ENCODE peak calls at places on chromosomes 16 and 17, in six cellular contexts. S, Y, H, B, R and O are unnamed samples.

GRCh38 chr17:60173304-60173807 is 23.6 kb downstream of the CA4 start:
- DNase-seq in S (no peak), B (no peak), Y (no peak), H (peak; percentile 29), R (no peak), O (no peak)

GRCh38 chr16:27230562-27230991 is 27.3 kb downstream of the KDM8 start:
- DNase-seq in R (no peak), B (peak; percentile 54), Y (no peak), H (no peak), S (no peak), O (no peak)

GRCh38 chr16:61148930-61149329 is 887.3 kb downstream of the CDH8 start:
- DNase-seq in B (no peak), S (no peak), H (no peak), R (no peak), Y (no peak), O (no peak)

GRCh38 chr16:70257391-70257790 is 5.7 kb upstream of the EXOSC6 start:
- DNase-seq in R (no peak), B (no peak), H (peak; percentile 15), Y (no peak), S (no peak), O (no peak)

GRCh38 chr16:50388491-50388890 is 19.7 kb upstream of the BRD7 start:
- DNase-seq in S (no peak), R (no peak), H (no peak), Y (no peak), B (no peak), O (no peak)

GRCh38 chr17:15354256-15354655 is 12.9 kb upstream of the TEKT3 start:
- DNase-seq in H (no peak), S (no peak), Y (no peak), R (no peak), B (no peak), O (no peak)

GRCh38 chr16:85366031-85366763 is 246.9 kb upstream of the GSE1 start:
- DNase-seq in Y (peak; percentile 86), R (no peak), B (no peak), H (no peak), S (no peak), O (no peak)

GRCh38 chr16:695355-696089 is 5.3 kb upstream of the WDR24 start:
- DNase-seq in H (no peak), B (peak; percentile 74), R (no peak), Y (no peak), S (no peak), O (no peak)

GRCh38 chr16:46690281-46691178 is 1.1 kb downstream of the ORC6 start:
- DNase-seq in B (no peak), S (no peak), Y (no peak), H (peak; percentile 51), R (no peak), O (peak; percentile 34)

GRCh38 chr16:35311475-35311874 is 1852.1 kb downstream of the TP53TG3F start:
- DNase-seq in R (no peak), S (no peak), H (no peak), B (no peak), Y (peak; percentile 44), O (no peak)

DNA sequence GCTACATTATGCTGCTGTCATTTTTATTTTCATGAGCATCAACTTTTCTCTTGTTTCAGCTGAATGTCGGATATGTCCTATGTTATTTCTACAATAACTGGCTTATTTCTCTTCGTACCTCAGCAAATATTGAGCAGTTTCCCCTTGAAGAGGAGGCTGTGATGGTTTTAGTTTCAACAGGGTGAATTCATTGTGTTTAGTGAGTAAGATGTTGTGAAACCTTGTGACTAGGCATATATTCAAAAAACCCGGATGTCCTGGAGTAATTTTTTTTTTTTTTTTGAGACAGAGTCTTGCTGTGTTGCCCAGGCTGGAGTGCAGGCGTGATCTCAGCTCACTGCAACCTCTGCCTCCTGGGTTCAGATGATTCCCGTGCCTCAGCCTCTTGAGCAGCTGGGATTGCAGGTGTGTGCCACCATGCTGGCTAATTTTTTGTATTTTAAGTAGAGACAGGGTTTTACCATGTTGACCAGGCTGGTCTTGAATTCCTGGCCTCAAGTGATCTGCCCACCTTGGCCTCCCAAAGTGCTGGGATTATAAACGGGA is 11.1 kb downstream of the CPD start:
- DNase-seq in H (peak; percentile 36), B (no peak), R (no peak), Y (no peak), S (no peak), O (no peak)
- H3K36me3 ChIP-seq in H (peaks cover 22% of the 10 kb centered on the region), B (peaks cover 68% of the 10 kb centered on the region), R (no peaks in the 10 kb centered on the region), Y (peaks cover 25% of the 10 kb centered on the region), S (peaks cover 68% of the 10 kb centered on the region), O (no peaks in the 10 kb centered on the region)

GRCh38 chr17:77527836-77528505 is 387.2 kb downstream of the SEC14L1 start:
- DNase-seq in R (no peak), S (no peak), Y (peak; percentile 76), H (no peak), B (no peak), O (no peak)

GRCh38 chr17:77530591-77530990 is 389.8 kb downstream of the SEC14L1 start:
- DNase-seq in B (no peak), H (no peak), Y (no peak), R (no peak), S (no peak), O (no peak)

GRCh38 chr17:77529328-77529650 is 388.5 kb downstream of the SEC14L1 start:
- DNase-seq in S (no peak), H (no peak), B (no peak), Y (no peak), R (no peak), O (no peak)

GRCh38 chr17:77527394-77527793 is 386.6 kb downstream of the SEC14L1 start:
- DNase-seq in R (no peak), Y (no peak), S (no peak), H (no peak), B (no peak), O (no peak)

GRCh38 chr17:77528516-77529327 is 388.0 kb downstream of the SEC14L1 start:
- DNase-seq in S (no peak), R (peak; percentile 42), Y (peak; percentile 95), H (no peak), B (no peak), O (no peak)
- TF ChIP-seq CTCF in S (no peak), R (peak; percentile 11), Y (no peak), H (no peak), B (no peak), O (no peak)

GRCh38 chr16:81841709-81842108 is 62.6 kb downstream of the PLCG2 start:
- DNase-seq in H (no peak), S (no peak), R (no peak), B (no peak), Y (no peak), O (no peak)
- H3K36me3 ChIP-seq in H (no peaks in the 10 kb centered on the region), S (no peaks in the 10 kb centered on the region), R (no peaks in the 10 kb centered on the region), B (no peaks in the 10 kb centered on the region), Y (no peaks in the 10 kb centered on the region), O (no peaks in the 10 kb centered on the region)

DNA sequence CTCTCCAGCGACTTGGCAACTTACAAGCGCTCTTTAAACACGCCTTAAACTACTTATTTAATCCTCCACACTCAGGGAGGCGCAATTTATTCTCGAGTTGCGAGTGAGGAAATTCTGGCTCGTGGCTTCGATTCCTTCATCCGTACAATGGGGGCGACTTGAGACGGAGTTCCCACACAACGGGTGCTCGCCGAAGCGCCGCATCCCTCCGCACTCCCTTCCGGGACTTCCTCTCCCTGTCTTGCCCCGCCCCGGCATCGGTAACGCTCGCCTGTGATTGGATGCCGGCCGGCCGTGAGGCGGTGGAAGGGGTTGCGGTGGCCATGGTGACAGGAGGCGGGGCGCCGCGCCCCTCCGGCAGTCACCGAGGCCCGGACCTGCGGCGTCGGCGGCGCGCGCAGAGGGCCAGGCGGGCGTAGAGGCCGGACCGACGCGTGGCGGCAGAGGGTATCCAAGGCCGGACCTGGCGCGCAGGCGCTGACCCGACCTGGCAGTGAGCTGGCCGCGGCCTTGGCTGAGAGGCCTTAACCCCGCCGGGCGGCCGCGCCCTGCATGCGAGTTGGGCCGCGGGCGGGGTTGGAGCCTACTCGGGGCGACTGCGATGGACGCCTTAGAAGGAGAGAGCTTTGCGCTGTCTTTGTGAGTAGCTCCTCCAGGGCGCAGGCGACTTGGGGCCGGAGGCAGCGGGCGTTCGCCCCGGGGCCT is at the start of gene ARL2BP:
- DNase-seq in R (peak; percentile 98), S (peak; percentile 99), B (peak; percentile 99), Y (peak; percentile 99), H (peak; percentile 99), O (peak; percentile 98)
- TF ChIP-seq CTCF in R (peak; percentile 25), S (no peak), B (peak; percentile 27), Y (peak; percentile 27), H (no peak), O (no peak)

GRCh38 chr16:29736112-29736511 is 9.7 kb downstream of the C16orf54 start:
- DNase-seq in S (no peak), R (no peak), B (no peak), Y (peak; percentile 53), H (peak; percentile 3), O (no peak)
- H3K36me3 ChIP-seq in S (no peaks in the 10 kb centered on the region), R (no peaks in the 10 kb centered on the region), B (no peaks in the 10 kb centered on the region), Y (no peaks in the 10 kb centered on the region), H (no peaks in the 10 kb centered on the region), O (no peaks in the 10 kb centered on the region)

GRCh38 chr17:45425125-45425983 is 7.3 kb downstream of the ARHGAP27 start:
- DNase-seq in R (no peak), S (peak; percentile 71), H (peak; percentile 73), B (peak; percentile 88), Y (peak; percentile 68), O (peak; percentile 84)
- TF ChIP-seq CTCF in R (peak; percentile 63), S (no peak), H (peak; percentile 55), B (no peak), Y (peak; percentile 44), O (peak; percentile 31)

GRCh38 chr17:6843241-6843890 is 11.8 kb upstream of the TEKT1 start:
- DNase-seq in B (no peak), H (peak; percentile 69), Y (peak; percentile 26), S (no peak), R (no peak), O (no peak)
- H3K36me3 ChIP-seq in B (no peaks in the 10 kb centered on the region), H (no peaks in the 10 kb centered on the region), Y (no peaks in the 10 kb centered on the region), S (no peaks in the 10 kb centered on the region), R (no peaks in the 10 kb centered on the region), O (no peaks in the 10 kb centered on the region)

GRCh38 chr17:36851230-36851629 is 86.0 kb upstream of the LHX1 start:
- DNase-seq in Y (no peak), S (no peak), R (no peak), H (no peak), B (no peak), O (no peak)

GRCh38 chr17:36848008-36848902 is 89.0 kb upstream of the LHX1 start:
- DNase-seq in H (peak; percentile 22), S (no peak), Y (no peak), B (no peak), R (no peak), O (no peak)

GRCh38 chr17:36850794-36851193 is 86.5 kb upstream of the LHX1 start:
- DNase-seq in Y (no peak), B (no peak), R (no peak), H (peak; percentile 67), S (no peak), O (no peak)

GRCh38 chr17:36847293-36847645 is 90.0 kb upstream of the LHX1 start:
- DNase-seq in S (no peak), Y (no peak), R (no peak), H (no peak), B (no peak), O (no peak)

GRCh38 chr17:36849871-36850348 is 87.4 kb upstream of the LHX1 start:
- DNase-seq in S (no peak), R (no peak), H (peak; percentile 72), Y (no peak), B (no peak), O (no peak)
- TF ChIP-seq CTCF in S (no peak), R (no peak), H (peak; percentile 27), Y (peak; percentile 36), B (no peak), O (no peak)

DNA sequence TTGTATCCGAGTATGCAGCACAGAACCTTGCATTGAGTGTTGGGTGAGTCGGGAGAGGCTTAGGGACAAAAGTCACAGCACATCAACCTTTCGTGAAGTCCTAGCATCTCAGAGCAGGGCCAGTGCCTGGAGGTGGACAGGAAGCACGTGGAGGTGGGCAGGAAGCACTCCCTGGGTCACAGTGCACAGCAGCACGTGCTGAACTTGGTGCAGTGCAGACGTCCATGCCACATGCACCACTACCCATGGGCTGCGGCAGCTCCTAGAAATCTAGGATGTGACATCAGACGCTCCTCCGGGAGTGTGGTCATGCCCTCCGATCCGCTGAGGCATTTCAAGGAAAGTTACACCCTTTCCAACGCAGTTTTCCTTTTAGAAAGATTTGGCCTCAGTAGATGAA is 83.4 kb upstream of the CHMP6 start:
- DNase-seq in S (peak; percentile 13), H (no peak), B (no peak), R (no peak), Y (no peak), O (peak; percentile 26)
- H3K36me3 ChIP-seq in S (peaks cover 69% of the 10 kb centered on the region), H (peaks cover 2% of the 10 kb centered on the region), B (peaks cover 53% of the 10 kb centered on the region), R (peaks cover 13% of the 10 kb centered on the region), Y (peaks cover 31% of the 10 kb centered on the region), O (no peaks in the 10 kb centered on the region)